ENCODE peak calls at places on chromosome 22, in seven cellular contexts. G, D, T, S, H, V and M are unnamed samples.

GRCh38 chr22:21020802-21021429 is 6.0 kb downstream of the P2RX6 start:
- DNase-seq in G (no peak), T (no peak), S (no peak), H (no peak), D (no peak), V (peak), M (no peak)

GRCh38 chr22:37499006-37499707 is 13.0 kb upstream of the MFNG start:
- DNase-seq in T (peak), D (no peak), G (no peak), H (no peak), S (no peak), V (no peak), M (no peak)

GRCh38 chr22:40685406-40685805 is 6.1 kb downstream of the MCHR1 start:
- DNase-seq in T (no peak), G (no peak), S (no peak), V (no peak), D (no peak), H (no peak), M (no peak)

GRCh38 chr22:37492428-37493344 is 6.5 kb upstream of the MFNG start:
- DNase-seq in H (no peak), S (no peak), V (peak), G (no peak), T (peak), D (no peak), M (no peak)

GRCh38 chr22:22164541-22165272 is 79.9 kb upstream of the VPREB1 start:
- DNase-seq in V (no peak), D (no peak), T (no peak), G (no peak), H (no peak), S (no peak), M (no peak)

GRCh38 chr22:43363580-43364435 is 20.6 kb upstream of the SCUBE1 start:
- DNase-seq in S (no peak), D (no peak), T (no peak), G (no peak), H (no peak), V (no peak), M (no peak)

GRCh38 chr22:41826430-41827383 is 6.2 kb upstream of the SREBF2 start:
- DNase-seq in V (no peak), D (no peak), G (no peak), S (no peak), T (no peak), H (no peak), M (no peak)

GRCh38 chr22:29000225-29000556 is 61.4 kb downstream of the C22orf31 start:
- DNase-seq in T (peak), D (no peak), G (no peak), H (no peak), S (no peak), V (no peak), M (no peak)

GRCh38 chr22:38135133-38135706 is 24.7 kb upstream of the BAIAP2L2 start:
- DNase-seq in T (peak), G (peak), S (no peak), H (peak), D (no peak), V (peak), M (no peak)